ENCODE peak calls at places on chromosomes 1 and 21, in four cellular contexts. M is upper lobe of right lung, X is colonic mucosa, N is AG04450. V is an unnamed sample.

GRCh38 chr1:40663324-40664166 is 1.9 kb downstream of the RIMS3 start:
- DNase-seq in M (no peak), X (no peak), N (no peak), V (no peak)

GRCh38 chr1:100387209-100387608 is 34.9 kb downstream of the CDC14A start:
- DNase-seq in M (no peak), X (no peak), N (peak; percentile 8), V (peak; percentile 40)

GRCh38 chr1:193185861-193186714 is at the start of gene B3GALT2:
- DNase-seq in M (no peak), X (peak; percentile 65), N (no peak), V (no peak)

GRCh38 chr21:27480841-27481261 is 514.0 kb upstream of the ADAMTS5 start:
- DNase-seq in M (no peak), X (no peak), N (no peak), V (peak; percentile 40)

GRCh38 chr21:32597205-32597604 is 11.9 kb upstream of the TCP10L start:
- DNase-seq in M (no peak), X (no peak), N (peak; percentile 47), V (peak; percentile 43)

GRCh38 chr1:189657715-189658114 is 819.9 kb downstream of the BRINP3 start:
- DNase-seq in M (no peak), X (no peak), N (no peak), V (no peak)

GRCh38 chr1:152109231-152109997 is 5.8 kb downstream of the TCHH start:
- DNase-seq in M (no peak), X (peak; percentile 18), N (no peak), V (no peak)

GRCh38 chr1:7299329-7299799 is 471.7 kb upstream of the VAMP3 start:
- DNase-seq in M (no peak), X (peak; percentile 48), N (peak; percentile 98), V (peak; percentile 96)

GRCh38 chr1:54248966-54249365 is 49.0 kb downstream of the MRPL37 start:
- DNase-seq in M (no peak), X (no peak), N (no peak), V (no peak)

GRCh38 chr1:207004931-207005830 is 27.4 kb downstream of the C1orf116 start:
- DNase-seq in M (no peak), X (peak; percentile 78), N (peak; percentile 23), V (peak; percentile 47)

GRCh38 chr1:183206538-183207117 is 20.6 kb downstream of the LAMC2 start:
- DNase-seq in M (no peak), X (no peak), N (no peak), V (no peak)

GRCh38 chr1:40735234-40735633 is 43.7 kb downstream of the NFYC start:
- DNase-seq in M (no peak), X (no peak), N (no peak), V (no peak)

GRCh38 chr1:52368383-52369172 is 2.6 kb upstream of the CC2D1B start:
- DNase-seq in M (peak; percentile 85), X (peak; percentile 73), N (no peak), V (no peak)

GRCh38 chr1:30253361-30253760 is 470.0 kb downstream of the MATN1 start:
- DNase-seq in M (no peak), X (no peak), N (no peak), V (no peak)

GRCh38 chr1:197199923-197200467 is 53.5 kb upstream of the ASPM start:
- DNase-seq in M (no peak), X (no peak), N (no peak), V (no peak)

GRCh38 chr1:197195100-197195499 is 48.6 kb upstream of the ASPM start:
- DNase-seq in M (no peak), X (no peak), N (no peak), V (no peak)

GRCh38 chr1:197198911-197199310 is 52.4 kb upstream of the ASPM start:
- DNase-seq in M (no peak), X (no peak), N (no peak), V (no peak)

GRCh38 chr1:197198333-197198732 is 51.9 kb upstream of the ASPM start:
- DNase-seq in M (no peak), X (no peak), N (no peak), V (no peak)

GRCh38 chr1:197197430-197197997 is 51.0 kb upstream of the ASPM start:
- DNase-seq in M (no peak), X (no peak), N (no peak), V (no peak)
- H3K4me3 ChIP-seq in M (peak overlapping the region; percentile 88), X (no peak overlapping the region), N (peak overlapping the region; percentile 93), V (peak overlapping the region; percentile 11)

DNA sequence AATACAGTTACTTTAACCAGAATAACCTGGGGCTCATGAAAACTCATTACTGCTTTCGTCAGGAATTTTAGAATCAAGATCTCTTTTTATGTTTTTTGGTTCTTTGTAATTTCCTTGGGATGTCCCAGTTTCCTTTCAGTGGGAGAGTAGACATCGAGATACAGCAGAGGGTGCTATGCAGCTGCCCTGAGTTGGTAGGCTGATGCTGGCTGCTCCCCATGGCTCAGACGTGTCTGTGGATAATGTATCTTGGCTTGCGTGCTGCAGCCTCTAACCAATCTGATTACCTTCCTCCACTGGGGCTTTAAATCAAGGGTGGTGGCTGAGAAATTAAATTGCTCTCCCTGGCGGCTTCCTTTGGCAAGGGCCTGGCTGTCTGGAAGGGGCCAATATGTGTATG is 253.7 kb downstream of the CACNA1E start:
- DNase-seq in M (no peak), X (no peak), N (no peak), V (no peak)
- TF ChIP-seq CTCF in M (no peak), X (no peak), N (no peak), V (no peak)

GRCh38 chr1:226730064-226730463 is 9.0 kb downstream of the ITPKB start:
- DNase-seq in M (no peak), X (no peak), N (no peak), V (no peak)
- H3K4me3 ChIP-seq in M (no peak overlapping the region), X (no peak overlapping the region), N (no peak overlapping the region), V (no peak overlapping the region)

GRCh38 chr1:202163281-202164270 is 3.2 kb upstream of the PTPN7 start:
- DNase-seq in M (peak; percentile 46), X (no peak), N (no peak), V (no peak)
- TF ChIP-seq CTCF in M (no peak), X (no peak), N (no peak), V (no peak)

GRCh38 chr1:211378844-211379243 is 52.2 kb downstream of the TRAF5 start:
- DNase-seq in M (no peak), X (no peak), N (no peak), V (no peak)

GRCh38 chr1:211382714-211383480 is 56.3 kb downstream of the TRAF5 start:
- DNase-seq in M (peak; percentile 97), X (peak; percentile 97), N (peak; percentile 77), V (peak; percentile 77)

GRCh38 chr1:211382182-211382713 is 55.6 kb downstream of the TRAF5 start:
- DNase-seq in M (no peak), X (no peak), N (no peak), V (no peak)

GRCh38 chr1:211379446-211379845 is 52.8 kb downstream of the TRAF5 start:
- DNase-seq in M (no peak), X (no peak), N (no peak), V (no peak)

GRCh38 chr1:211381481-211382181 is 55.0 kb downstream of the TRAF5 start:
- DNase-seq in M (no peak), X (no peak), N (no peak), V (no peak)
- H3K4me3 ChIP-seq in M (peak overlapping the region; percentile 81), X (peak overlapping the region; percentile 60), N (no peak overlapping the region), V (no peak overlapping the region)

V was measured in astrocyte of the cerebellum.